ENCODE peak calls at places on chromosomes 11 and 22, in six cellular contexts. U is mammary epithelial cell; O is GM23248; Q is CD8-positive, alpha-beta memory T cell; E is upper lobe of right lung; C is GM23338. M is an unnamed sample.

GRCh38 chr11:121795206-121795605 is 320.8 kb downstream of the BLID start:
- DNase-seq in U (no peak), O (no peak), Q (no peak), E (no peak), C (no peak), M (no peak)

GRCh38 chr11:11640996-11641395 is 19.2 kb upstream of the GALNT18 start:
- DNase-seq in U (no peak), O (no peak), Q (no peak), E (no peak), C (no peak), M (no peak)

GRCh38 chr11:66745356-66746235 is 16.6 kb upstream of the SPTBN2 start:
- DNase-seq in U (peak; percentile 40), O (peak; percentile 32), Q (peak; percentile 27), E (peak; percentile 77), C (peak; percentile 53), M (no peak)

GRCh38 chr11:35553831-35554230 is 28.4 kb upstream of the PAMR1 start:
- DNase-seq in U (no peak), O (peak; percentile 84), Q (no peak), E (no peak), C (no peak), M (no peak)

GRCh38 chr11:67366546-67366945 is 6.9 kb downstream of the CLCF1 start:
- DNase-seq in U (no peak), O (peak; percentile 41), Q (no peak), E (no peak), C (no peak), M (no peak)

GRCh38 chr11:10478574-10479550 is 23.8 kb downstream of the AMPD3 start:
- DNase-seq in U (no peak), O (peak; percentile 19), Q (no peak), E (no peak), C (no peak), M (no peak)

GRCh38 chr11:63599211-63600122 is 14.8 kb downstream of the PLAAT3 start:
- DNase-seq in U (peak; percentile 89), O (peak; percentile 93), Q (no peak), E (no peak), C (no peak), M (no peak)

GRCh38 chr11:95456704-95457491 is 225.9 kb upstream of the SESN3 start:
- DNase-seq in U (no peak), O (no peak), Q (no peak), E (no peak), C (no peak), M (no peak)

GRCh38 chr11:60870733-60871377 is 3.5 kb downstream of the ZP1 start:
- DNase-seq in U (no peak), O (no peak), Q (no peak), E (no peak), C (no peak), M (no peak)

GRCh38 chr11:32829157-32829679 is 509 bp upstream of the PRRG4 start:
- DNase-seq in U (peak; percentile 38), O (peak; percentile 57), Q (no peak), E (no peak), C (no peak), M (no peak)

GRCh38 chr11:58774164-58774593 is 42.4 kb upstream of the GLYAT start:
- DNase-seq in U (no peak), O (no peak), Q (no peak), E (no peak), C (no peak), M (no peak)

GRCh38 chr11:67545280-67545679 is 22.0 kb upstream of the CABP2 start:
- DNase-seq in U (no peak), O (no peak), Q (no peak), E (no peak), C (peak; percentile 70), M (peak; percentile 52)

GRCh38 chr11:14112721-14113120 is 150.2 kb downstream of the SPON1 start:
- DNase-seq in U (no peak), O (no peak), Q (no peak), E (no peak), C (no peak), M (no peak)

GRCh38 chr11:5620606-5621521 is 3.9 kb upstream of the TRIM34 start:
- DNase-seq in U (peak; percentile 84), O (peak; percentile 91), Q (no peak), E (no peak), C (no peak), M (no peak)

GRCh38 chr11:128563942-128564641 is 23.3 kb downstream of the ETS1 start:
- DNase-seq in U (no peak), O (no peak), Q (no peak), E (no peak), C (no peak), M (no peak)

GRCh38 chr22:40000171-40000570 is 5.4 kb downstream of the FAM83F start:
- DNase-seq in U (no peak), O (no peak), Q (no peak), E (no peak), C (no peak), M (no peak)

GRCh38 chr22:39999144-39999757 is 4.5 kb downstream of the FAM83F start:
- DNase-seq in U (no peak), O (peak; percentile 32), Q (no peak), E (no peak), C (no peak), M (no peak)

GRCh38 chr22:40002935-40003715 is 8.4 kb downstream of the FAM83F start:
- DNase-seq in U (no peak), O (no peak), Q (no peak), E (no peak), C (no peak), M (no peak)

GRCh38 chr22:40001104-40001503 is 6.3 kb downstream of the FAM83F start:
- DNase-seq in U (no peak), O (no peak), Q (no peak), E (no peak), C (no peak), M (no peak)

DNA sequence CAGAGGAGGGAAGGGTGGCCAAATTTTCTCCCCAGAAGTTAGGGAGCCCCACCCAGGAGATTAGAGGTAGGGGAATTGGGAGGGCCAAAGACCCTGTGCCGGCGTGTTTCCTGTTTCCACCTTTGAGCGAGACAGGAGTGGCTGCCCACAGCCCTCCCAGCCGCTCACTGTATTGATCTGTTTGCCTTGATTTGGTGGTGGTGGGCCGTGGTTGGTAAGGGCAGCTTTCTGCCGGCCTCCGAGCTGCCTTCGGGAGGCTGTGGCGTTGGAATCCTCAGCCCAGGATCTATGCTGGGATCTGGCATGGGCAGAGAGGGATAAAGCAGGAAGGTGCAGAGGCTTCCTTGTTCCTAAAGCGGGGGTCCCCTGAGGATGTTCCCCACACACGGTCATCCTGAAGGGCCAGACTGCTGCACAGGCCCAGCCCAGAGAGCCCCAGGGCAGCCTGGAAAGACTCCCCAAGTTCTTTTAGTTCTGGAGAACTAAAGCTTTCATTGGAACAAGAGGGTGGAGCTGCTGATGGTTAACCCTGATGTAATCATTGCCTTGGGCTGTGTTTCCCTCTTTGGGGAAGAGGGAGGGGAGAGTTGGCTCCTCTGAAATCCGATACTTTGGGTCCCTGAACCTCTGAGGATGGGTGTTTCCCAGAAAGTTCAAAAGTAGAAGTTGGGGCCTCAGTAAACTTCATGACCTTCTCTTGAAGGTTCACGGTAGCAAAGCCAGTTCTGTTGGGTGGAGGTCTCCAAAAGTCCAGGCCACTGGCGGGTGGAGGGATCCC is 7.2 kb downstream of the FAM83F start:
- DNase-seq in U (peak; percentile 65), O (no peak), Q (no peak), E (no peak), C (peak; percentile 75), M (no peak)
- H3K4me1 ChIP-seq in U (peaks cover 97% of the 10 kb centered on the region), O (no peaks in the 10 kb centered on the region), Q (no peaks in the 10 kb centered on the region), E (no peaks in the 10 kb centered on the region), C (peaks cover 67% of the 10 kb centered on the region), M (peaks cover 3% of the 10 kb centered on the region)

GRCh38 chr11:120273432-120273831 is 33.5 kb downstream of the POU2F3 start:
- DNase-seq in U (peak; percentile 40), O (peak; percentile 82), Q (no peak), E (no peak), C (no peak), M (no peak)

GRCh38 chr11:120272303-120272702 is 32.4 kb downstream of the POU2F3 start:
- DNase-seq in U (peak; percentile 85), O (peak; percentile 90), Q (no peak), E (no peak), C (no peak), M (no peak)

GRCh38 chr11:120268686-120269085 is 28.7 kb downstream of the POU2F3 start:
- DNase-seq in U (no peak), O (no peak), Q (no peak), E (no peak), C (no peak), M (no peak)

GRCh38 chr11:120271672-120272071 is 31.7 kb downstream of the POU2F3 start:
- DNase-seq in U (peak; percentile 29), O (no peak), Q (no peak), E (no peak), C (no peak), M (no peak)

GRCh38 chr11:120270386-120270785 is 30.4 kb downstream of the POU2F3 start:
- DNase-seq in U (no peak), O (peak; percentile 51), Q (no peak), E (no peak), C (no peak), M (no peak)
- H3K4me3 ChIP-seq in U (no peak overlapping the region), O (no peak overlapping the region), Q (no peak overlapping the region), E (no peak overlapping the region), C (no peak overlapping the region), M (no peak overlapping the region)

GRCh38 chr22:37742374-37743092 is 45.7 kb downstream of the TRIOBP start:
- DNase-seq in U (peak; percentile 95), O (peak; percentile 94), Q (no peak), E (no peak), C (no peak), M (no peak)
- H3K4me1 ChIP-seq in U (peaks cover 50% of the 10 kb centered on the region), O (peaks cover 50% of the 10 kb centered on the region), Q (peaks cover 8% of the 10 kb centered on the region), E (peaks cover 49% of the 10 kb centered on the region), C (peaks cover 7% of the 10 kb centered on the region), M (peaks cover 5% of the 10 kb centered on the region)

GRCh38 chr11:71239581-71239980 is 12.8 kb downstream of the SHANK2 start:
- DNase-seq in U (no peak), O (no peak), Q (no peak), E (peak; percentile 40), C (no peak), M (no peak)

GRCh38 chr11:71238941-71239340 is 13.4 kb downstream of the SHANK2 start:
- DNase-seq in U (no peak), O (no peak), Q (no peak), E (peak; percentile 42), C (no peak), M (no peak)

GRCh38 chr11:71240061-71240690 is 12.2 kb downstream of the SHANK2 start:
- DNase-seq in U (no peak), O (no peak), Q (no peak), E (peak; percentile 27), C (no peak), M (no peak)

GRCh38 chr11:71241721-71242259 is 10.6 kb downstream of the SHANK2 start:
- DNase-seq in U (no peak), O (no peak), Q (no peak), E (no peak), C (no peak), M (no peak)

DNA sequence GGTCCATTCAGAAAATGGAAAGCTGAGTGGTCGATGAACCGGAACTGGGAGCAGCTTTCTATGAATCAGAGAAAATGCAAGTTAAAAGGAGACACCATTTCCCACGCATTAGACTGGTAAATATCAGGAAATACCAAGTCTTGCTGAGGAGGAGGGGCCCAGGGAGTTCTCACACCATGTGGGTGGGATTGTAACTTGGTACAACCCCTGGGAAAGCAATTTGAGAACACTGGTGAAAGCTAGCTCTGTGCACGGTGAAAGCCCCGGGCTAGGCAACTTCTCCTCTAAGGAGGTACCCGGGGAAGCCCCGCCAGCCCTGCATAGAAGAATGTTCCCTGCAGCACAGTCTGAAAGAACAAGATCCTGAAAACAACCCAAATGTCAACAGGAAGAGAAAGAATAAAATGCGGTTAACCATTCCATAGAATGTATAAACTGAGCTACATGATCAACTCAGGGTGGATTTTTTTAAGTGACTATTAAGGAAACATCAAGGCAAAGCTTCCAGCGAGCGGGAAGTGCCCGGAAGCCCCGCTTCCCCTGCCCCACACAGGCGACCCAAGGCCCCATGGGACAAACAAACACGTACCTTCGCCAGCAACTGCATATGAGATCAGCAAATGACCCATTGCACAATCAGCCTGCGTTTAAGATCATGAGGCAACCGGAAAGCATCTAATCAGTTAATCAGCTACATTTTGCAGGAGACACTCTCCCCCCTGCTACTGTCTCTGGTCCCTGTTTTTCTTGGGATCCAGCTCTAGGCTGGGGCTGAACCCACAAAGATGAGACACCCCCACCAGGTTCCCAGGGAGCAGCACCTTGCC is 11.3 kb downstream of the SHANK2 start:
- DNase-seq in U (peak; percentile 88), O (peak; percentile 84), Q (no peak), E (peak; percentile 73), C (peak; percentile 65), M (no peak)
- H3K4me3 ChIP-seq in U (no peak overlapping the region), O (peak overlapping the region; percentile 53), Q (no peak overlapping the region), E (peak overlapping the region; percentile 16), C (no peak overlapping the region), M (no peak overlapping the region)